ENCODE peak calls at places on chromosomes 7 and 10, in ten cellular contexts. D, P, E, I, U, C, K, O, L and W are unnamed samples.
A peak's percentile ranks its signal among the peaks of the same experiment; 100 is the strongest.

GRCh38 chr10:46547881-46548780 is 8.3 kb downstream of the GPRIN2 start:
- DNase-seq in D (no peak), P (peak; percentile 51), E (no peak), I (no peak), U (peak; percentile 16), C (peak; percentile 67), K (peak; percentile 6), O (no peak), L (peak; percentile 24), W (no peak)

GRCh38 chr7:127689194-127689772 is 37.3 kb downstream of the SND1 start:
- DNase-seq in D (no peak), P (no peak), E (peak; percentile 68), I (no peak), U (no peak), C (no peak), K (no peak), O (no peak), L (no peak), W (no peak)

GRCh38 chr10:47164126-47164799 is 135.7 kb upstream of the GDF10 start:
- DNase-seq in D (no peak), P (peak; percentile 91), E (peak; percentile 81), I (no peak), U (no peak), C (no peak), K (no peak), O (no peak), L (peak; percentile 84), W (peak; percentile 62)

GRCh38 chr10:49056356-49056755 is 59.0 kb downstream of the VSTM4 start:
- DNase-seq in D (no peak), P (peak; percentile 14), E (no peak), I (no peak), U (no peak), C (no peak), K (no peak), O (no peak), L (peak; percentile 18), W (peak; percentile 67)

GRCh38 chr7:7521259-7521658 is 14.4 kb downstream of the COL28A1 start:
- DNase-seq in D (no peak), P (no peak), E (no peak), I (no peak), U (no peak), C (no peak), K (no peak), O (no peak), L (no peak), W (no peak)

GRCh38 chr10:90969947-90970673 is 49.2 kb upstream of the ANKRD1 start:
- DNase-seq in D (no peak), P (peak; percentile 70), E (peak; percentile 48), I (no peak), U (no peak), C (no peak), K (no peak), O (no peak), L (peak; percentile 50), W (no peak)

GRCh38 chr10:119210633-119211032 is 3.3 kb downstream of the GRK5 start:
- DNase-seq in D (no peak), P (no peak), E (no peak), I (no peak), U (no peak), C (no peak), K (no peak), O (no peak), L (no peak), W (no peak)

GRCh38 chr7:149559711-149560110 is 62.1 kb upstream of the ZNF746 start:
- DNase-seq in D (no peak), P (peak; percentile 51), E (peak; percentile 45), I (no peak), U (no peak), C (no peak), K (no peak), O (no peak), L (peak; percentile 28), W (no peak)

GRCh38 chr7:131555565-131556054 is 818 bp downstream of the PODXL start:
- DNase-seq in D (no peak), P (no peak), E (no peak), I (no peak), U (no peak), C (peak; percentile 65), K (no peak), O (no peak), L (no peak), W (no peak)

GRCh38 chr7:30664184-30664885 is 17.9 kb downstream of the CRHR2 start:
- DNase-seq in D (no peak), P (no peak), E (no peak), I (no peak), U (no peak), C (no peak), K (no peak), O (no peak), L (no peak), W (no peak)

GRCh38 chr10:10794776-10795175 is 222.9 kb upstream of the CELF2 start:
- DNase-seq in D (no peak), P (peak; percentile 83), E (peak; percentile 94), I (no peak), U (no peak), C (no peak), K (no peak), O (no peak), L (peak; percentile 58), W (peak; percentile 81)

GRCh38 chr10:114526112-114526496 is 121.8 kb upstream of the AFAP1L2 start:
- DNase-seq in D (peak; percentile 53), P (peak; percentile 16), E (no peak), I (no peak), U (no peak), C (no peak), K (no peak), O (no peak), L (no peak), W (no peak)
- H3K4me3 ChIP-seq in D (peak overlapping the region; percentile 92), P (no peak overlapping the region), E (peak overlapping the region; percentile 88), I (peak overlapping the region; percentile 71), U (peak overlapping the region; percentile 58), C (peak overlapping the region; percentile 34), K (no peak overlapping the region), O (peak overlapping the region; percentile 55), L (peak overlapping the region; percentile 67), W (no peak overlapping the region)

GRCh38 chr7:22138106-22138505 is 192.4 kb upstream of the CDCA7L start:
- DNase-seq in D (no peak), P (no peak), E (no peak), I (no peak), U (no peak), C (no peak), K (no peak), O (no peak), L (no peak), W (no peak)

GRCh38 chr7:22140597-22140996 is 194.9 kb upstream of the CDCA7L start:
- DNase-seq in D (no peak), P (no peak), E (no peak), I (no peak), U (no peak), C (no peak), K (no peak), O (no peak), L (no peak), W (no peak)

GRCh38 chr7:22138886-22139285 is 193.2 kb upstream of the CDCA7L start:
- DNase-seq in D (no peak), P (no peak), E (no peak), I (no peak), U (no peak), C (no peak), K (no peak), O (no peak), L (no peak), W (no peak)

GRCh38 chr7:22137466-22137865 is 191.8 kb upstream of the CDCA7L start:
- DNase-seq in D (no peak), P (peak; percentile 38), E (no peak), I (no peak), U (no peak), C (no peak), K (no peak), O (no peak), L (no peak), W (peak; percentile 23)

DNA sequence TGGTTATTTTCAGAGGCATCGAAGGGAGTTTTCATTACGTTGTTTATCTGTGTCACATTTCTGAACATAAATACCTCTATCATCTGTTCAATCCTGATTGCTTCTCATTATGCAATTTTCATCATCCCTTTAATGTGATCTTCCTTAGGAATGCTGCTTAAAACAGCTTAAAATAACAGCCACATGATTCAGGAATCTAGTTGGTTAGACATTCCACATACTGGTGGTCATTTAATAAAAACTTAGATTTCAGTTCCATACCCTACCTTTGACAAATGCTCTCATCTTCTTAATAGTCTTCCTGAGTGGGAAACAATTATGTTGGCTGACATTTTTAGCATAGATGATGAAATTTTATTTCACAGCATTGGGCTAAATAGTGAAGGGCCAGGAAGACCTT is 191.3 kb upstream of the CDCA7L start:
- DNase-seq in D (no peak), P (peak; percentile 22), E (no peak), I (no peak), U (no peak), C (no peak), K (no peak), O (no peak), L (no peak), W (no peak)
- H3K36me3 ChIP-seq in D (no peaks in the 10 kb centered on the region), P (no peaks in the 10 kb centered on the region), E (no peaks in the 10 kb centered on the region), I (no peaks in the 10 kb centered on the region), U (peaks cover 77% of the 10 kb centered on the region), C (no peaks in the 10 kb centered on the region), K (peaks cover 96% of the 10 kb centered on the region), O (no peaks in the 10 kb centered on the region), L (no peaks in the 10 kb centered on the region), W (no peaks in the 10 kb centered on the region)

DNA sequence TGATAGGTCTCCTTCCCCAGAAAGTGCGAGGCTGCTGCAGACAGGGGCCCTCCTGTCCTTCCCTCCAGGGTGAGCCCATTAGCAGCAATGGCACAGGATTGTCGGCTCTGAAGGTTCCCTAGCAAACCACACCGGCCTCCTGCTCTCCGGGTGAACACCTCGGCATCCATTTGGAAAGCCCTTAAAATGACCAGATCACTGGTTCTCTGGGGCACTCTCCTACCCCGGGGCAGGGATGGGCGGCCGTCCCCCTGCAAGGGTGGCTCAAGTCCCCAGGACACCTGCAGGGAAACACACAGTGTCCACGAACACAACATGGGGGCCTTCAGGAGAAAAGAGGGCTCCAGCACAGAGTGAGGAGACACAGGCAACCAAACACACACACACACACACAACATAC is 459.1 kb downstream of the PTPRN2 start:
- DNase-seq in D (no peak), P (no peak), E (no peak), I (no peak), U (no peak), C (peak; percentile 48), K (no peak), O (no peak), L (no peak), W (no peak)
- H3K9me3 ChIP-seq in D (peaks cover 4% of the 10 kb centered on the region), P (peaks cover 50% of the 10 kb centered on the region), E (peaks cover 58% of the 10 kb centered on the region), I (no peaks in the 10 kb centered on the region), U (no peaks in the 10 kb centered on the region), C (peaks cover 2% of the 10 kb centered on the region), K (no peaks in the 10 kb centered on the region), O (peaks cover 34% of the 10 kb centered on the region), L (peaks cover 8% of the 10 kb centered on the region), W (no peaks in the 10 kb centered on the region)

DNA sequence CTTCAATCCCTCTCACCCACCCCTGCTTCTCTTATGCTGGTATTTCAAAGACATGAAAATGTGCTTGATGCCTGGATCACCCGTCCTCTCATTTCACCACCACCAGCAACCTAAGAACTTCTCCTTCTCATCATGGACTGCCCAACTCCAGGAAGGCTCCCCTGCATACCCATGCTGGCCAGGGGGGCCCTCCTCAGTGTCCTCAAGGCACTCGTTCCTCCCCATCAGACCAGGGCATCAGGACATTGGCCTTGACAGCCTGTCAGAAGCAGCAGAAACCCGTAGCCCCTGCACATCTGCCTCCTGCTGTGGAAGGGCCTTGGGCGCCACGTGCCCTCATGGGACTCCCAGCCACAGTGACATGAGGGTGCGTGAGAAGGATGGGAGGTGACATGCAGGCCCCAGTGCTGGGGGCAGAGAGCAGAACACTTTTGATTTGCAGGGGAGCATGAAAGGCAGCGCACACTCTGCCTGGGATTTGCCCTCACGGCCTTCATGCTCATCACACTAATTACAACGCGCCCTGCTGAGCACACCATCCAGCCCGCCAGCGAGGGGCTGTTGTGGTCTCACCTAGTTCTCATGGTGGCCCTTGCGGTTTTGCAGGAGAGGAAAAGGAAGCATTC is 1.9 kb upstream of the HSPA12A start:
- DNase-seq in D (no peak), P (no peak), E (no peak), I (no peak), U (no peak), C (peak; percentile 56), K (no peak), O (no peak), L (no peak), W (no peak)
- H3K4me3 ChIP-seq in D (no peak overlapping the region), P (no peak overlapping the region), E (no peak overlapping the region), I (no peak overlapping the region), U (no peak overlapping the region), C (no peak overlapping the region), K (no peak overlapping the region), O (no peak overlapping the region), L (no peak overlapping the region), W (no peak overlapping the region)